ENCODE peak calls at places on chromosomes 6 and 20, in five cellular contexts. D, Z, C, G and M are unnamed samples.

GRCh38 chr20:2485662-2486061 is 15.1 kb upstream of the SNRPB start:
- DNase-seq in G (no peak), C (no peak), Z (no peak), D (no peak), M (no peak)

GRCh38 chr6:155158044-155158843 is 105.6 kb upstream of the CLDN20 start:
- DNase-seq in D (no peak), G (no peak), Z (no peak), C (no peak), M (no peak)

GRCh38 chr6:166203641-166204222 is 36.1 kb upstream of the TBXT start:
- DNase-seq in D (no peak), C (no peak), Z (no peak), G (no peak), M (no peak)

GRCh38 chr20:63330084-63330760 is 30.9 kb downstream of the CHRNA4 start:
- DNase-seq in D (no peak), Z (no peak), C (no peak), G (no peak), M (no peak)

GRCh38 chr20:36969478-36970186 is 18.1 kb upstream of the SAMHD1 start:
- DNase-seq in D (no peak), Z (no peak), G (no peak), C (no peak), M (no peak)

GRCh38 chr20:44691424-44692423 is 23.4 kb upstream of the CCN5 start:
- DNase-seq in D (no peak), Z (peak), C (peak), G (no peak), M (no peak)

GRCh38 chr20:8244637-8245036 is 112.6 kb downstream of the PLCB1 start:
- DNase-seq in C (peak), Z (no peak), D (no peak), G (no peak), M (no peak)

GRCh38 chr6:170100046-170100445 is 190.8 kb downstream of the DLL1 start:
- DNase-seq in D (no peak), C (peak), G (peak), Z (peak), M (no peak)

GRCh38 chr6:37382954-37383353 is 29.2 kb downstream of the RNF8 start:
- DNase-seq in C (no peak), Z (no peak), D (peak), G (no peak), M (no peak)

GRCh38 chr6:7073810-7074525 is 33.8 kb upstream of the RREB1 start:
- DNase-seq in G (peak), D (no peak), C (peak), Z (peak), M (no peak)

GRCh38 chr6:26383624-26384417 is 913 bp downstream of the BTN2A2 start:
- DNase-seq in G (peak), C (no peak), D (peak), Z (no peak), M (no peak)

GRCh38 chr20:32973077-32973717 is 31.0 kb downstream of the SUN5 start:
- DNase-seq in C (no peak), D (no peak), Z (no peak), G (no peak), M (no peak)

GRCh38 chr6:113068569-113068968 is 721.4 kb downstream of the RFPL4B start:
- DNase-seq in Z (no peak), D (no peak), G (no peak), C (no peak), M (no peak)

GRCh38 chr6:31896856-31897611 is 464 bp downstream of the EHMT2 start:
- DNase-seq in Z (no peak), G (no peak), D (peak), C (no peak), M (no peak)

GRCh38 chr6:113805836-113806500 is 51.2 kb upstream of the MARCKS start:
- DNase-seq in Z (no peak), D (no peak), C (no peak), G (no peak), M (no peak)

GRCh38 chr6:27026361-27026760 is 221.1 kb upstream of the PRSS16 start:
- DNase-seq in G (no peak), D (no peak), C (no peak), Z (no peak), M (no peak)

GRCh38 chr6:39225543-39225942 is 3.7 kb downstream of the KCNK5 start:
- DNase-seq in Z (no peak), C (no peak), D (no peak), G (peak), M (no peak)

GRCh38 chr6:170037541-170038250 is 253.2 kb downstream of the DLL1 start:
- DNase-seq in Z (peak), C (peak), G (peak), D (no peak), M (no peak)

GRCh38 chr20:38134427-38135281 is 30.4 kb downstream of the TGM2 start:
- DNase-seq in D (peak), G (no peak), C (no peak), Z (peak), M (no peak)

GRCh38 chr6:2296781-2297180 is 51.4 kb upstream of the GMDS start:
- DNase-seq in G (no peak), Z (no peak), D (peak), C (no peak), M (no peak)

GRCh38 chr6:80523531-80523970 is 417.1 kb downstream of the BCKDHB start:
- DNase-seq in Z (no peak), G (no peak), C (no peak), D (peak), M (no peak)

GRCh38 chr6:158938811-158939254 is 61.2 kb downstream of the RSPH3 start:
- DNase-seq in G (no peak), C (no peak), D (peak), Z (no peak), M (no peak)

GRCh38 chr6:141335476-141335875 is 797.2 kb upstream of the GJE1 start:
- DNase-seq in G (no peak), Z (no peak), C (no peak), D (no peak), M (no peak)

GRCh38 chr6:43275782-43276179 is 22.3 kb upstream of the SLC22A7 start:
- DNase-seq in D (peak), C (no peak), Z (no peak), G (no peak), M (no peak)

GRCh38 chr6:156454867-156455266 is 322.3 kb upstream of the ARID1B start:
- DNase-seq in C (no peak), G (no peak), D (no peak), Z (no peak), M (no peak)

GRCh38 chr6:38806271-38806670 is 91.2 kb downstream of the DNAH8 start:
- DNase-seq in D (peak), G (no peak), C (no peak), Z (no peak), M (no peak)